ENCODE peak calls at places on chromosomes 7 and 10, in eight cellular contexts. Q is stimulated activated CD4-positive, alpha-beta T cell treated with anti-CD3 and anti-CD28 coated beads, Interleukin-1b, Interleukin-23, amount 100 ng/mL, for 24 hours; T is activated T-cell treated with anti-CD3 and anti-CD28 coated beads, Interleukin-2, amount 50 U/mL, for 4 hours; K is epithelial cell of esophagus; W is AG10803; Y is activated CD8-positive, alpha-beta memory T cell treated with anti-CD3 and anti-CD28 coated beads, Interleukin-2, amount 10 ng/mL, durations not matched to agents 7 days and 5 days; L is body of pancreas; Z is retina. B is an unnamed sample.

GRCh38 chr10:6365384-6365783 is 162.7 kb downstream of the PFKFB3 start:
- DNase-seq in Q (no peak), T (no peak), K (no peak), W (no peak), Y (no peak), L (no peak), Z (no peak), B (no peak)

GRCh38 chr10:104314591-104315485 is 23.4 kb downstream of the ITPRIP start:
- DNase-seq in Q (no peak), T (no peak), K (no peak), W (no peak), Y (no peak), L (no peak), Z (no peak), B (no peak)

GRCh38 chr10:67079126-67079525 is 153.3 kb downstream of the LRRTM3 start:
- DNase-seq in Q (no peak), T (no peak), K (no peak), W (no peak), Y (no peak), L (peak), Z (no peak), B (no peak)

GRCh38 chr10:36188054-36188453 is 546.0 kb upstream of the FZD8 start:
- DNase-seq in Q (no peak), T (no peak), K (no peak), W (no peak), Y (no peak), L (no peak), Z (no peak), B (no peak)

GRCh38 chr7:3266240-3266639 is 34.8 kb upstream of the SDK1 start:
- DNase-seq in Q (no peak), T (no peak), K (no peak), W (no peak), Y (no peak), L (no peak), Z (no peak), B (no peak)

GRCh38 chr7:111678281-111678680 is 116.0 kb upstream of the IMMP2L start:
- DNase-seq in Q (no peak), T (no peak), K (peak), W (no peak), Y (no peak), L (no peak), Z (no peak), B (no peak)

GRCh38 chr7:126685596-126685995 is 567.1 kb downstream of the GRM8 start:
- DNase-seq in Q (no peak), T (no peak), K (no peak), W (no peak), Y (no peak), L (no peak), Z (no peak), B (no peak)

GRCh38 chr7:55533729-55534080 is 38.6 kb downstream of the VOPP1 start:
- DNase-seq in Q (no peak), T (no peak), K (no peak), W (no peak), Y (no peak), L (no peak), Z (no peak), B (no peak)

GRCh38 chr7:156156734-156157408 is 344.6 kb upstream of the SHH start:
- DNase-seq in Q (no peak), T (no peak), K (peak), W (no peak), Y (peak), L (peak), Z (peak), B (no peak)

GRCh38 chr10:118873738-118874105 is 119.0 kb upstream of the CACUL1 start:
- DNase-seq in Q (no peak), T (no peak), K (peak), W (peak), Y (no peak), L (no peak), Z (no peak), B (peak)

GRCh38 chr7:107080099-107080505 is 35.6 kb downstream of the PRKAR2B start:
- DNase-seq in Q (no peak), T (no peak), K (no peak), W (peak), Y (no peak), L (no peak), Z (no peak), B (no peak)

GRCh38 chr7:3238525-3239210 is 62.4 kb upstream of the SDK1 start:
- DNase-seq in Q (no peak), T (no peak), K (no peak), W (no peak), Y (peak), L (no peak), Z (no peak), B (no peak)

GRCh38 chr7:1666251-1666778 is 3.8 kb upstream of the ELFN1 start:
- DNase-seq in Q (no peak), T (no peak), K (no peak), W (no peak), Y (peak), L (no peak), Z (peak), B (no peak)

GRCh38 chr7:99679032-99679399 is 780 bp downstream of the CYP3A5 start:
- DNase-seq in Q (no peak), T (no peak), K (peak), W (peak), Y (no peak), L (peak), Z (no peak), B (peak)

GRCh38 chr7:90587766-90588165 is 8.4 kb upstream of the CDK14 start:
- DNase-seq in Q (no peak), T (no peak), K (no peak), W (no peak), Y (no peak), L (no peak), Z (no peak), B (no peak)

GRCh38 chr7:70694909-70695803 is 436.8 kb upstream of the GALNT17 start:
- DNase-seq in Q (no peak), T (no peak), K (peak), W (no peak), Y (no peak), L (no peak), Z (peak), B (no peak)

GRCh38 chr7:135512135-135512887 is 2.4 kb upstream of the CNOT4 start:
- DNase-seq in Q (no peak), T (no peak), K (peak), W (peak), Y (peak), L (peak), Z (no peak), B (peak)

GRCh38 chr7:84536256-84536870 is 341.8 kb upstream of the SEMA3A start:
- DNase-seq in Q (no peak), T (no peak), K (peak), W (peak), Y (no peak), L (no peak), Z (no peak), B (peak)

GRCh38 chr7:157429680-157430224 is 92.9 kb downstream of the DNAJB6 start:
- DNase-seq in Q (no peak), T (no peak), K (no peak), W (no peak), Y (no peak), L (no peak), Z (no peak), B (no peak)

GRCh38 chr7:126495001-126495400 is 757.7 kb downstream of the GRM8 start:
- DNase-seq in Q (no peak), T (no peak), K (no peak), W (no peak), Y (no peak), L (peak), Z (no peak), B (no peak)

GRCh38 chr7:118559207-118559606 is 334.7 kb downstream of the ANKRD7 start:
- DNase-seq in Q (no peak), T (no peak), K (no peak), W (no peak), Y (no peak), L (no peak), Z (no peak), B (no peak)

GRCh38 chr7:92835851-92836488 is 403 bp downstream of the CDK6 start:
- DNase-seq in Q (peak), T (peak), K (peak), W (peak), Y (peak), L (peak), Z (no peak), B (peak)

GRCh38 chr7:48109848-48110663 is 21.0 kb downstream of the UPP1 start:
- DNase-seq in Q (peak), T (peak), K (peak), W (no peak), Y (peak), L (peak), Z (peak), B (no peak)

GRCh38 chr7:148135106-148135505 is 455.5 kb upstream of the C7orf33 start:
- DNase-seq in Q (no peak), T (no peak), K (no peak), W (peak), Y (no peak), L (no peak), Z (no peak), B (no peak)

GRCh38 chr7:142733271-142733670 is 16.0 kb upstream of the PRSS1 start:
- DNase-seq in Q (no peak), T (no peak), K (no peak), W (no peak), Y (no peak), L (no peak), Z (no peak), B (no peak)

GRCh38 chr10:27998178-27998953 is 513 bp downstream of the ODAD2 start:
- DNase-seq in Q (no peak), T (no peak), K (no peak), W (peak), Y (no peak), L (peak), Z (peak), B (no peak)

GRCh38 chr10:11578802-11579255 is 32.6 kb downstream of the USP6NL start:
- DNase-seq in Q (peak), T (peak), K (no peak), W (no peak), Y (no peak), L (no peak), Z (no peak), B (no peak)

GRCh38 chr10:69057261-69057950 is 30.5 kb upstream of the SRGN start:
- DNase-seq in Q (no peak), T (no peak), K (no peak), W (no peak), Y (peak), L (peak), Z (no peak), B (no peak)

GRCh38 chr7:55109384-55110167 is 90.8 kb downstream of the EGFR start:
- DNase-seq in Q (no peak), T (no peak), K (peak), W (no peak), Y (no peak), L (no peak), Z (no peak), B (peak)

GRCh38 chr7:23272275-23272674 is 25.7 kb downstream of the GPNMB start:
- DNase-seq in Q (no peak), T (no peak), K (no peak), W (no peak), Y (no peak), L (no peak), Z (no peak), B (no peak)

GRCh38 chr7:26436996-26437547 is 145.4 kb downstream of the SNX10 start:
- DNase-seq in Q (no peak), T (no peak), K (no peak), W (no peak), Y (no peak), L (no peak), Z (peak), B (no peak)

GRCh38 chr7:109637428-109637827 is 1067.8 kb downstream of the DNAJB9 start:
- DNase-seq in Q (no peak), T (no peak), K (no peak), W (no peak), Y (no peak), L (no peak), Z (no peak), B (no peak)

GRCh38 chr7:50595538-50596102 is 30.4 kb upstream of the DDC start:
- DNase-seq in Q (no peak), T (no peak), K (peak), W (peak), Y (no peak), L (peak), Z (no peak), B (no peak)

GRCh38 chr10:67609996-67610793 is 85.8 kb downstream of the CTNNA3 start:
- DNase-seq in Q (no peak), T (no peak), K (no peak), W (peak), Y (no peak), L (no peak), Z (no peak), B (no peak)